ENCODE peak calls at places on chromosomes 12 and 14, in six cellular contexts. One of them, this sample, is unnamed.

GRCh38 chr12:12016284-12017100 is 54.2 kb upstream of the BCL2L14 start:
- DNase-seq in PC-3: no peak
- DNase-seq in GM06990: no peak
- DNase-seq in stomach: no peak
- DNase-seq in keratinocyte: no peak
- DNase-seq in thyroid gland: no peak
- DNase-seq in this sample: no peak

GRCh38 chr14:105091335-105092123 is 26.3 kb upstream of the GPR132 start:
- DNase-seq in PC-3: peak; percentile 92
- DNase-seq in GM06990: no peak
- DNase-seq in stomach: peak; percentile 94
- DNase-seq in keratinocyte: peak; percentile 95
- DNase-seq in thyroid gland: peak; percentile 96
- DNase-seq in this sample: no peak

GRCh38 chr12:11584213-11584855 is 65.1 kb upstream of the ETV6 start:
- DNase-seq in PC-3: peak; percentile 9
- DNase-seq in GM06990: no peak
- DNase-seq in stomach: no peak
- DNase-seq in keratinocyte: no peak
- DNase-seq in thyroid gland: no peak
- DNase-seq in this sample: no peak

GRCh38 chr14:61418749-61419148 is 97.4 kb downstream of the PRKCH start:
- DNase-seq in PC-3: no peak
- DNase-seq in GM06990: no peak
- DNase-seq in stomach: no peak
- DNase-seq in keratinocyte: no peak
- DNase-seq in thyroid gland: no peak
- DNase-seq in this sample: no peak

GRCh38 chr14:99981806-99982205 is 83.4 kb upstream of the EVL start:
- DNase-seq in PC-3: no peak
- DNase-seq in GM06990: no peak
- DNase-seq in stomach: no peak
- DNase-seq in keratinocyte: no peak
- DNase-seq in thyroid gland: no peak
- DNase-seq in this sample: no peak

GRCh38 chr14:35535794-35536112 is 1.8 kb downstream of the INSM2 start:
- DNase-seq in PC-3: no peak
- DNase-seq in GM06990: no peak
- DNase-seq in stomach: no peak
- DNase-seq in keratinocyte: no peak
- DNase-seq in thyroid gland: no peak
- DNase-seq in this sample: no peak

GRCh38 chr14:48973136-48973535 is 613.0 kb downstream of the RPS29 start:
- DNase-seq in PC-3: no peak
- DNase-seq in GM06990: no peak
- DNase-seq in stomach: no peak
- DNase-seq in keratinocyte: no peak
- DNase-seq in thyroid gland: no peak
- DNase-seq in this sample: no peak

GRCh38 chr14:35155962-35156361 is 33.6 kb downstream of the PRORP start:
- DNase-seq in PC-3: peak; percentile 27
- DNase-seq in GM06990: peak; percentile 22
- DNase-seq in stomach: no peak
- DNase-seq in keratinocyte: no peak
- DNase-seq in thyroid gland: no peak
- DNase-seq in this sample: no peak

GRCh38 chr12:12881495-12881894 is 9.9 kb upstream of the GPRC5A start:
- DNase-seq in PC-3: peak; percentile 87
- DNase-seq in GM06990: no peak
- DNase-seq in stomach: no peak
- DNase-seq in keratinocyte: no peak
- DNase-seq in thyroid gland: no peak
- DNase-seq in this sample: no peak

GRCh38 chr14:95098984-95099599 is 58.2 kb downstream of the DICER1 start:
- DNase-seq in PC-3: peak; percentile 65
- DNase-seq in GM06990: no peak
- DNase-seq in stomach: peak; percentile 63
- DNase-seq in keratinocyte: peak; percentile 15
- DNase-seq in thyroid gland: peak; percentile 72
- DNase-seq in this sample: peak; percentile 45

GRCh38 chr12:89494411-89495231 is 30.0 kb downstream of the GALNT4 start:
- DNase-seq in PC-3: no peak
- DNase-seq in GM06990: peak; percentile 20
- DNase-seq in stomach: no peak
- DNase-seq in keratinocyte: no peak
- DNase-seq in thyroid gland: no peak
- DNase-seq in this sample: no peak

DNA sequence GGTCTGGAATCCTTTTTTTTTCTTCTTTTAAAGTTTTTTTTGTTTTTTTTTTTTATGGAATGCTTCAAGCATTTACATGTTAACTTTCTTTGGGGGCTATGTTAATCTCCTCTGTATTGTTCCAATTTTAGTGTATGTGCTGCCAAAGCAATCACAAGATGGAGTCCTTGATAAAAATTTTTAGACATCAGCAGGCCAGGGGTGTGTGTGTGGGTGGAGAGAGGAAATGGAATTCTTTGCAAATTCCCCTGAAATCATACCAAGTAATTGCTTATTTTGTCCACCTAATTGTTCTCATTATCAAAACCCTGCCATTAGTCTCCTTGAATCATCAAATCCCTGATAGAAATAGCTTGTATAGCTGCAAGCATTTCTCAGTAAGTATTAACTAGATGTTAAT is 21.7 kb downstream of the RNF212B start:
- DNase-seq in PC-3: no peak
- DNase-seq in GM06990: no peak
- DNase-seq in stomach: no peak
- DNase-seq in keratinocyte: no peak
- DNase-seq in thyroid gland: no peak
- DNase-seq in this sample: no peak
- TF ChIP-seq CTCF in PC-3: no peak
- TF ChIP-seq CTCF in GM06990: no peak
- TF ChIP-seq CTCF in stomach: no peak
- TF ChIP-seq CTCF in keratinocyte: no peak
- TF ChIP-seq CTCF in thyroid gland: no peak
- TF ChIP-seq CTCF in this sample: no peak

GRCh38 chr14:44910826-44911225 is 50.9 kb downstream of the KLHL28 start:
- DNase-seq in PC-3: no peak
- DNase-seq in GM06990: no peak
- DNase-seq in stomach: no peak
- DNase-seq in keratinocyte: no peak
- DNase-seq in thyroid gland: no peak
- DNase-seq in this sample: no peak

GRCh38 chr14:44914849-44915248 is 46.9 kb downstream of the KLHL28 start:
- DNase-seq in PC-3: peak; percentile 12
- DNase-seq in GM06990: no peak
- DNase-seq in stomach: no peak
- DNase-seq in keratinocyte: no peak
- DNase-seq in thyroid gland: peak; percentile 67
- DNase-seq in this sample: no peak

DNA sequence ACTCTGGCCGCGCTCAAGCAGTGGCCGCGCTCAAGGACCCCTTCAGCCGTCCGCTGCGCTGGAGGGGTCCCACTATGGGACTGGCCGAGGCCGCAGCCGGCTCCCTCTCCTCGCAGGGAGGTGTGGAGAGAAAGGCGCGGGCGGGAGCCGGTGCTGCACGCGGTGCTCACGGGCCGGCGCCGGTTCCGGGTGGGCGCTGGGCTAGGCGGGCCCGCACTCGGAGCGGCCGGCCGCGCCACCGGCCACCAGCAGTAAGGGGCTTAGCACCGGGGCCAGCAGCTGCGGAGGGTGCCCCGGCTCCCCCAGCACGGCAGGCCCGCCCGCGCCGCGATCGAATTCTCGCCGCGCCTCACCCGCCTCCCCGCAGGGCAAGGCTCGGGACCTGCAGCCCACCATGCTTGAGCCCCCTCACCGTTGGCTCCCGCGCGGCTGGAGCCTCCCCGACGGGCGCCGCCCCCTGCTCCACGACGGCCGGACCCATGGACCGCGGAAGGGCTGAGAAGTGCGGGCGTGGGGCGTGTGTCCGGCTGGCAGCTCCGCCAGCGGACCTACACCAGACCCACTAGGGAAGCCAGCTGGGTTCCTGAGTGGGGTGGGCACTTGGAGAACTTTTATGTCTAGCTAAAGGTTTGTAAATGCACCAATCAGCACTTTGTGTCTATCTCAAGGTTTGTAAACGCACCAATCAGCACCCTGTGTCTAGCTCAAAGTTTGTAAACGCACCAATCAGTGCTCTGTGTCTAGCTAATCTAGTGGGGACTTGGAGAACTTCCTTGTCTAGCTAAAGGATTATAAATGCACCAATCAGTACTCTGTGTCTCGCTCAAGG is 49.5 kb downstream of the KLHL28 start:
- DNase-seq in PC-3: no peak
- DNase-seq in GM06990: no peak
- DNase-seq in stomach: no peak
- DNase-seq in keratinocyte: no peak
- DNase-seq in thyroid gland: no peak
- DNase-seq in this sample: no peak
- H3K4me3 ChIP-seq in PC-3: no peak overlapping the region
- H3K4me3 ChIP-seq in GM06990: no peak overlapping the region
- H3K4me3 ChIP-seq in stomach: peak overlapping the region; percentile 63
- H3K4me3 ChIP-seq in keratinocyte: peak overlapping the region; percentile 32
- H3K4me3 ChIP-seq in thyroid gland: peak overlapping the region; percentile 44
- H3K4me3 ChIP-seq in this sample: peak overlapping the region; percentile 4

GRCh38 chr14:41393512-41393911 is 213.2 kb upstream of the LRFN5 start:
- DNase-seq in PC-3: peak; percentile 13
- DNase-seq in GM06990: no peak
- DNase-seq in stomach: no peak
- DNase-seq in keratinocyte: no peak
- DNase-seq in thyroid gland: no peak
- DNase-seq in this sample: no peak
- TF ChIP-seq CTCF in PC-3: peak; percentile 39
- TF ChIP-seq CTCF in GM06990: no peak
- TF ChIP-seq CTCF in stomach: no peak
- TF ChIP-seq CTCF in keratinocyte: no peak
- TF ChIP-seq CTCF in thyroid gland: no peak
- TF ChIP-seq CTCF in this sample: no peak

DNA sequence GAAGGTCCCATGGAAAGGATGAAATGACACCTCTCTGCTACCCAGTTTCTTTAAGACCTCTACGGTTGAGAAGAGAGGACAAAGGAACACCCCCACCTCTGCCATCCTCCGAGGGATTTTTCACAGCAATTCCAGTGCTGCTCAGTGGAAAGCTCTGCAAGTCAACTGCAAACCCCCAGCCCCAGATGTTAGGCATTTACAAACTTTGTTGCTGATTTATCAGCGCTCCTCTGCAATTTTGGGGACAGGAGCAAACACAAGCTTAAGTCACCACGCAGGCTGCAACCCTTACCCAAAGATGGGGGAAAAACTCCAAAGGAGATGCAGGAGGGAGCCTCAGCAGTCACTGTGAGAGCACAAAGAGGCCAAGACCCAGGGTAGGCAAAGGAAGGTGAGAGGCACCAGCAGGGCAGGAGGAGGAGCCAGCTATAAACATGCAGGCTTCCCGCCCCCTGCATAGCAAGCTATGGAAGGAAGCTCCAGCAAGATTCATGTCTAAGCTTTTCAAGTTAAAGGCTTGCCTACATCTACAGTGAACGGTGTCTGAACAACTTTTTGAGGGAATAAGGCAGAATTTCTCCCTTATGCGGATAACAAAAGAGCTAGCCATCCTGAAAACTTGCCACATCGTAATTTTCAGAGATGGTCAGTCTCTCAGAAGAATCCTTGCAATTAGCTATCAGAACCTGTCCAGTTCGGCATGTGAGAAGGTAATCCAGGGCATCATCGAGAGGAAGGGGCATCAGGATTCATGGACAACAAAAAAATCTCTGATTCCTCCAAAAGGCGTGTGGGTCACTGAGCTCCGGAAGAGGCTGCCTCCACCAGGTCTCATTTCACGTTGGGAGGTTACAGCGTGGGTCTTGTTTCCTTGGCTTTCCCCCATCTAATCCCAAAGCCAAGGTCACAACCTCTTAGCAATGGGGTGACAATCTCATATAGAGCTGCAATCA is 3.9 kb downstream of the CTDSP2 start:
- DNase-seq in PC-3: no peak
- DNase-seq in GM06990: no peak
- DNase-seq in stomach: no peak
- DNase-seq in keratinocyte: no peak
- DNase-seq in thyroid gland: no peak
- DNase-seq in this sample: no peak
- H3K4me3 ChIP-seq in PC-3: no peak overlapping the region
- H3K4me3 ChIP-seq in GM06990: peak overlapping the region; percentile 91
- H3K4me3 ChIP-seq in stomach: peak overlapping the region; percentile 80
- H3K4me3 ChIP-seq in keratinocyte: no peak overlapping the region
- H3K4me3 ChIP-seq in thyroid gland: no peak overlapping the region
- H3K4me3 ChIP-seq in this sample: peak overlapping the region; percentile 94

DNA sequence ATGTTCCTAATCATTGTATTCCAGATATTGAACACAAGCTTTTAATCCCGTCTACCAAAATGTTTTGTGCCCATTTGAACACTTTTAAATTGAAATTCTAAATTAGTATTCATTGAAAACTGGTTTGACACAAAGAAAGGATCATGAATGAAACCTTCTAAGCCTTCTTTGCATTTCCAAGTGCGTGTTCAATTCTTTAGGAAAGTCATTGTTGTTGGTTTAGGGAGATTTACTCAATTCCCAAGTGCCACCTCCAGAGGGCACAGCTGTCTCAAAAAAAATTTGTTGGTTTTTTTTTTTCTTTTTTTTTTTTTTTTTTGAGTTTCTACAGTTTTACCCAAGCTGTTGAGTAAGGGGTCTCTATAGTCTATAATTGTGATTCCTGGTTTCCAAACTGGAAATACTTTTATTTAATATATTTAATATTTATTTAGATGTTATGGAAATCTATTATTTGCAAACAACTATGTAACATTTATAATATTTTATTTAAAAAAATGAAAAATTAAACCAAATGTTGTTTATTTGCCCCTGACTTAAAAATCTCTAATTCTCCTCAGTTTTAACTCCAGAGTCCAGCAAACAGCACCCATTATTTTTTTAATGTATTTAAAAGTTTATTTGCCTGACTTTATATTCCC is 79.9 kb downstream of the NEDD1 start:
- DNase-seq in PC-3: peak; percentile 59
- DNase-seq in GM06990: no peak
- DNase-seq in stomach: no peak
- DNase-seq in keratinocyte: no peak
- DNase-seq in thyroid gland: peak; percentile 29
- DNase-seq in this sample: no peak
- TF ChIP-seq CTCF in PC-3: peak; percentile 65
- TF ChIP-seq CTCF in GM06990: peak; percentile 45
- TF ChIP-seq CTCF in stomach: peak; percentile 23
- TF ChIP-seq CTCF in keratinocyte: peak; percentile 29
- TF ChIP-seq CTCF in thyroid gland: peak; percentile 10
- TF ChIP-seq CTCF in this sample: peak; percentile 35

GRCh38 chr14:24332094-24332983 is 2.5 kb downstream of the ADCY4 start:
- DNase-seq in PC-3: peak; percentile 65
- DNase-seq in GM06990: peak; percentile 68
- DNase-seq in stomach: peak; percentile 82
- DNase-seq in keratinocyte: no peak
- DNase-seq in thyroid gland: peak; percentile 83
- DNase-seq in this sample: no peak
- H3K4me3 ChIP-seq in PC-3: no peak overlapping the region
- H3K4me3 ChIP-seq in GM06990: peak overlapping the region; percentile 48
- H3K4me3 ChIP-seq in stomach: peak overlapping the region; percentile 54
- H3K4me3 ChIP-seq in keratinocyte: no peak overlapping the region
- H3K4me3 ChIP-seq in thyroid gland: peak overlapping the region; percentile 19
- H3K4me3 ChIP-seq in this sample: no peak overlapping the region